ENCODE peak calls at places on chromosome 13, in eight cellular contexts. P, T, L, S, H, Z, G and E are unnamed samples.

GRCh38 chr13:90824027-90824426 is 523.5 kb upstream of the MIR17HG start:
- DNase-seq in P (no peak), T (no peak), L (no peak), S (no peak), H (no peak), Z (no peak), G (no peak), E (no peak)

GRCh38 chr13:30735025-30735967 is at the start of gene ALOX5AP:
- DNase-seq in P (peak; percentile 44), T (peak; percentile 81), L (no peak), S (no peak), H (no peak), Z (no peak), G (no peak), E (peak; percentile 92)

GRCh38 chr13:85771856-85772255 is 27.4 kb downstream of the SLITRK6 start:
- DNase-seq in P (no peak), T (no peak), L (no peak), S (no peak), H (no peak), Z (no peak), G (no peak), E (no peak)

GRCh38 chr13:79749985-79750551 is 269.1 kb downstream of the NDFIP2 start:
- DNase-seq in P (peak; percentile 34), T (no peak), L (no peak), S (no peak), H (no peak), Z (peak; percentile 78), G (peak; percentile 72), E (no peak)

GRCh38 chr13:52737900-52738299 is 1.7 kb downstream of the CNMD start:
- DNase-seq in P (no peak), T (no peak), L (no peak), S (no peak), H (no peak), Z (no peak), G (no peak), E (no peak)

GRCh38 chr13:30841161-30841560 is 64.9 kb upstream of the MEDAG start:
- DNase-seq in P (no peak), T (no peak), L (no peak), S (no peak), H (no peak), Z (no peak), G (no peak), E (no peak)

GRCh38 chr13:53921473-53921872 is 892.9 kb downstream of the OLFM4 start:
- DNase-seq in P (no peak), T (no peak), L (no peak), S (peak; percentile 11), H (no peak), Z (no peak), G (peak; percentile 32), E (no peak)

GRCh38 chr13:77114271-77114670 is 87.3 kb upstream of the FBXL3 start:
- DNase-seq in P (no peak), T (no peak), L (no peak), S (no peak), H (no peak), Z (no peak), G (no peak), E (no peak)

GRCh38 chr13:40069173-40070044 is 413.9 kb downstream of the COG6 start:
- DNase-seq in P (peak; percentile 80), T (peak; percentile 79), L (peak; percentile 25), S (peak; percentile 75), H (peak; percentile 76), Z (peak; percentile 92), G (peak; percentile 86), E (peak; percentile 76)

GRCh38 chr13:22801402-22802003 is 379.3 kb upstream of the SGCG start:
- DNase-seq in P (no peak), T (peak; percentile 19), L (no peak), S (no peak), H (no peak), Z (no peak), G (no peak), E (peak; percentile 15)

GRCh38 chr13:45916036-45916435 is 64.5 kb upstream of the SIAH3 start:
- DNase-seq in P (no peak), T (no peak), L (no peak), S (no peak), H (no peak), Z (no peak), G (no peak), E (no peak)

GRCh38 chr13:26695891-26696311 is 64.7 kb downstream of the GPR12 start:
- DNase-seq in P (no peak), T (no peak), L (no peak), S (no peak), H (no peak), Z (peak; percentile 74), G (peak; percentile 49), E (no peak)

GRCh38 chr13:26698392-26699196 is 62.0 kb downstream of the GPR12 start:
- DNase-seq in P (peak; percentile 85), T (peak; percentile 80), L (peak; percentile 52), S (peak; percentile 84), H (peak; percentile 79), Z (peak; percentile 96), G (peak; percentile 88), E (peak; percentile 85)

GRCh38 chr13:26699197-26699490 is 61.4 kb downstream of the GPR12 start:
- DNase-seq in P (no peak), T (no peak), L (no peak), S (no peak), H (no peak), Z (no peak), G (no peak), E (no peak)

GRCh38 chr13:26695360-26695705 is 65.3 kb downstream of the GPR12 start:
- DNase-seq in P (no peak), T (no peak), L (no peak), S (no peak), H (no peak), Z (peak; percentile 50), G (peak; percentile 59), E (no peak)

DNA sequence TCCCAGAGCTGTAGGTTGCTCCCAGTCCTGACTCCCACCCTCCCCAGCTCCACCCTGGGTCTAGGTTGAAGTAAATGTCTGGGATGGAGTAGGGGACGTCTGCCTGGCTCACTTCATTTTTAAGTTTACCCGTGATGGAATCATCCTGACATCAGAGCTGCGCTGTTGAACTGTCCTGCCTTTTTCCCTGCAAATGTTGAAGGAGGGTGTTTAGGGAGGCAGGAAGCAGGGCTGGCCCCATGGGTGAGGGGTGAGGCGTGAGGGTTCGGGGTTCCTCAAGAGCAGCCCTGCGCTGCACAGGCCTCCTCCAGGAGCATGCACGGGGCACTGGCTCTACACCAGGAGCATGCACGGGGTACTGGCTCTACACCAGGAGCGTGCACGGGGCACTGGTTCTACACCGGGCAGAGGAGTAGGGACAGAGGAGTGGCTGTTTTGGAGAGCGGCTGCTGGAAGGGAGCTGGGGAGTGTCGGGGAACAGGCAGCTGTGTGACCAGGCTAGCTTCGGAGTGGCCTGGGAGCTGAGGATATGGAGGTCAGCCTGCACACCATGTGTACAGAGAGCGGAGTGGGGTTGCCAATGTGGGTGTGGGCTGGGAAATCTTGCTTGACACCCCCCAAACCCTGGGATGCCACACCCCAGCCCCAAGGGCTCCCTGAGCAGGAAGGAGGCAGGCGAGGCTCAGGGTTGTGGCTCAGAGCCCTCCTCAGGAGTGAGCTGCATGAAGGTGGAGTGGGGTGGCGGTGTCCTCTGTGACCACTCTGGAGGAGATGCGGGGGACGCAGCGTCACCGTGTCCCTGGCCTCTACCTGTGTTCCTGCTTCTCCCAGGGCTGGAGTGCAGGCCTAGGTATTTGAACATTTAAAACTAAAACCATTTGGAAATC is 63.3 kb downstream of the GPR12 start:
- DNase-seq in P (no peak), T (no peak), L (no peak), S (no peak), H (no peak), Z (no peak), G (peak; percentile 49), E (no peak)
- H3K4me3 ChIP-seq in P (no peak overlapping the region), T (no peak overlapping the region), L (no peak overlapping the region), S (no peak overlapping the region), H (no peak overlapping the region), Z (no peak overlapping the region), G (no peak overlapping the region), E (no peak overlapping the region)

DNA sequence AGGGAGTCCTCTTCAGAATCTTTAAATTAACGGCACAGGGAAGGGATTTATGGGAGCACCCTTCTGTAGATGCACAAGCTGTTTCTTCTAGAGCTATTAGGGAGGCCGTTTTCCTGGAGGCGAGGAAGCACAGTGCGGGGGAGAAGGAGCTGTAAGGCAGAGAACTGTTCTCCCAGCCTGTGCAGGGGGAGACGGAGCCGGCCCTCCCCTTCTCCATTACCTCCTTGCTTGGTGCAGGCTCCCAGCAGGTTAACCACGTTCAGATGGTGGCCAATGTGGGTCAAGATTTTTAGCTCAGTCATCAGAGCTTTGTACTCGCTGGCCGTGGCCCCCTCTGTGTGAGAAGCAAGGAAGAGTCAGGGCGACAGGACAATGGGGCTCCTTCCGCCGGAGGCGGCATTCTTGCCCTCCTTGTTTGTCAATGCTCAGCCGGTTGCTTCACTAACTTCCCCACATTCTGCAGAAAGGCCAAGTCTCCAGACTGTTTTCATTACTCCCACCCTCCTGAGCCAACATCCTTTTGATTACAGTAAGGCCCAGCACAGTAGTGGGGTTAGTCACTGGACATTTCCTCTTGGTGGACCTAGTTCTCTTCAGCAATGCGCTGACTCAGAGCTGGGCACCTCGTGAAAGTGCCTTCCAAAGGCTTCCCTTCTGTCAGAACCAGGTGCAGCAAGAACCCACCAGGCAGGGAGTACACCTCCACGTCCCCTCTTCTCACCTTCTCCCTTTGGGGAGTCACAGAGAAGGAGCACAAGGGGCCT is 165.4 kb downstream of the FLT1 start:
- DNase-seq in P (no peak), T (no peak), L (peak; percentile 13), S (no peak), H (no peak), Z (no peak), G (no peak), E (peak; percentile 43)
- H3K4me3 ChIP-seq in P (no peak overlapping the region), T (no peak overlapping the region), L (no peak overlapping the region), S (no peak overlapping the region), H (no peak overlapping the region), Z (no peak overlapping the region), G (no peak overlapping the region), E (no peak overlapping the region)

GRCh38 chr13:41501281-41501680 is 43.9 kb downstream of the RGCC start:
- DNase-seq in P (no peak), T (no peak), L (no peak), S (no peak), H (no peak), Z (no peak), G (no peak), E (no peak)

GRCh38 chr13:41502021-41502420 is 44.7 kb downstream of the RGCC start:
- DNase-seq in P (no peak), T (no peak), L (no peak), S (no peak), H (no peak), Z (no peak), G (no peak), E (no peak)

GRCh38 chr13:41502676-41503075 is 45.3 kb downstream of the RGCC start:
- DNase-seq in P (peak; percentile 52), T (peak; percentile 88), L (no peak), S (no peak), H (no peak), Z (no peak), G (no peak), E (no peak)

GRCh38 chr13:41499452-41499851 is 42.1 kb downstream of the RGCC start:
- DNase-seq in P (no peak), T (no peak), L (no peak), S (no peak), H (no peak), Z (no peak), G (no peak), E (no peak)

GRCh38 chr13:41500501-41500900 is 43.2 kb downstream of the RGCC start:
- DNase-seq in P (peak; percentile 42), T (peak; percentile 66), L (no peak), S (no peak), H (no peak), Z (no peak), G (no peak), E (no peak)
- H3K4me3 ChIP-seq in P (no peak overlapping the region), T (no peak overlapping the region), L (no peak overlapping the region), S (no peak overlapping the region), H (no peak overlapping the region), Z (no peak overlapping the region), G (no peak overlapping the region), E (no peak overlapping the region)

GRCh38 chr13:41802033-41802683 is 158.8 kb downstream of the VWA8 start:
- DNase-seq in P (no peak), T (no peak), L (no peak), S (no peak), H (no peak), Z (no peak), G (no peak), E (no peak)
- H3K4me3 ChIP-seq in P (no peak overlapping the region), T (no peak overlapping the region), L (no peak overlapping the region), S (no peak overlapping the region), H (no peak overlapping the region), Z (no peak overlapping the region), G (no peak overlapping the region), E (no peak overlapping the region)